ENCODE peak calls at places on chromosomes 5 and 9, in four cellular contexts. K is IMR-90, L is H1, V is mesenchymal stem cell. I is an unnamed sample.

GRCh38 chr9:70093944-70094343 is 50.3 kb downstream of the MAMDC2 start:
- DNase-seq in K (no peak), L (no peak), V (peak), I (no peak)

GRCh38 chr9:78235771-78236510 is at the start of gene CEP78:
- DNase-seq in V (peak), L (peak), K (peak), I (peak)

GRCh38 chr9:110179734-110180133 is 28.2 kb downstream of the C9orf152 start:
- DNase-seq in L (no peak), V (peak), K (peak), I (no peak)

GRCh38 chr9:35908484-35909125 is 685 bp upstream of the SPAAR start:
- DNase-seq in V (no peak), K (peak), L (no peak), I (peak)

GRCh38 chr5:32210151-32210550 is 36.0 kb upstream of the GOLPH3 start:
- DNase-seq in L (no peak), V (no peak), K (no peak), I (no peak)

GRCh38 chr9:124297553-124297905 is 39.8 kb downstream of the NEK6 start:
- DNase-seq in L (peak), K (peak), V (peak), I (peak)

GRCh38 chr5:170184007-170184687 is 48.6 kb upstream of the C5orf58 start:
- DNase-seq in L (peak), K (peak), V (peak), I (peak)

GRCh38 chr9:19470981-19471650 is 62.3 kb downstream of the ACER2 start:
- DNase-seq in L (no peak), V (no peak), K (peak), I (no peak)

GRCh38 chr5:172731286-172732073 is 39.5 kb downstream of the DUSP1 start:
- DNase-seq in V (no peak), K (no peak), L (no peak), I (peak)

GRCh38 chr5:57166250-57166649 is 7.6 kb upstream of the GPBP1 start:
- DNase-seq in L (no peak), K (no peak), V (peak), I (no peak)

GRCh38 chr9:123113185-123113584 is 79.7 kb downstream of the GPR21 start:
- DNase-seq in V (no peak), K (no peak), L (no peak), I (no peak)

GRCh38 chr5:73853091-73853490 is 227.1 kb downstream of the ARHGEF28 start:
- DNase-seq in K (peak), V (peak), L (no peak), I (peak)

GRCh38 chr5:59016925-59017324 is 434.1 kb downstream of the RAB3C start:
- DNase-seq in K (no peak), L (no peak), V (no peak), I (no peak)

GRCh38 chr9:93132287-93132927 is 1.6 kb downstream of the NINJ1 start:
- DNase-seq in V (peak), L (no peak), K (no peak), I (no peak)

GRCh38 chr9:72256912-72257311 is 107.7 kb downstream of the GDA start:
- DNase-seq in K (no peak), V (no peak), L (no peak), I (peak)

GRCh38 chr9:79089054-79089560 is 482.7 kb upstream of the TLE4 start:
- DNase-seq in K (no peak), L (no peak), V (no peak), I (no peak)

GRCh38 chr9:2560175-2560574 is 61.4 kb upstream of the VLDLR start:
- DNase-seq in K (no peak), L (no peak), V (no peak), I (no peak)

GRCh38 chr9:2557693-2558092 is 63.9 kb upstream of the VLDLR start:
- DNase-seq in K (no peak), L (no peak), V (no peak), I (no peak)

DNA sequence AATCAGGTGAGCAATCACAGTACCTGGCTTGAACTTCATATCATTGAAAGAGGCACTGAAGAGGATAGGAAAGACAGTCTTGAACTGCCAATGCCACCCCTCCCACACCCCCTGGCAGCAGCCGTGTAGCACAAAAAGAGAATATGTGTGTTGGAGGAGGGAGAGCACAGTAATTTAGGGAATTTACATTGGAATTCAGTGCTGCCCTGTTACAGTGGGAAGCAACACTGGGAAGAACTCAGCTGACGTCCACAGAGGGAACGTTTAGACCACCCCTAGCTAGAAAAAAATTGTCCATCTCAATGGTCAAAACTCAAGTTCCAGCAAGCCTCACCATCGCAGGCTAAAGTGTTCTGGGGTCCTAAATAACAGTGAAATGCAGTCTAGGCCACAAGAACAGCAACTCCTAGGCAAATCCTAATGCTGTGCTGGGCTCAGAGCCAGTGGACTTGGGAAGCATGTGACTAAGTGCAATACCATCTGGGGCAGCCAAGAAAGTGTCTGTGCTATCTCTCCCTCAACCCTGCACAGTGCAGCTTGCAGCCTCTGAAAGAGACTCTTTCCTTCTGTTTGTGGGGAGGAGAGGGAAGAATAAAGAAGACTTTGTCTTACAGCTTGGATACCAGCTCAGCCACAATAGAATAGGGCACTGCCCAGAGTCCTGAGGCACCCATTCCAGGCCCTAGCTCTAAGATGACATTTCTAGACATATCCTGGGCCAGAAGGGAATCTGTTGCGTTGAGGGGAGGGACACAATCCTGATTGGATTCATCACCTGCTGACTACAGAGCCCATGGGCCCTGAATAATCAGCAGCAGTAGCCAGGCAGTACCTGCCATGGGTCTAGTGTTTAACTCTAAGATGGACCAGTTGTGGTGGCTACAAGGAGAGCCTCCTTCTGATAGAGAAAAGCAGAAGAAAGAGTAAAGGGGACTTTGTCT is 62.1 kb upstream of the VLDLR start:
- DNase-seq in V (peak), L (no peak), K (peak), I (peak)
- H3K18ac ChIP-seq in V (no peak), L (no peak), K (peak), I (no peak)

DNA sequence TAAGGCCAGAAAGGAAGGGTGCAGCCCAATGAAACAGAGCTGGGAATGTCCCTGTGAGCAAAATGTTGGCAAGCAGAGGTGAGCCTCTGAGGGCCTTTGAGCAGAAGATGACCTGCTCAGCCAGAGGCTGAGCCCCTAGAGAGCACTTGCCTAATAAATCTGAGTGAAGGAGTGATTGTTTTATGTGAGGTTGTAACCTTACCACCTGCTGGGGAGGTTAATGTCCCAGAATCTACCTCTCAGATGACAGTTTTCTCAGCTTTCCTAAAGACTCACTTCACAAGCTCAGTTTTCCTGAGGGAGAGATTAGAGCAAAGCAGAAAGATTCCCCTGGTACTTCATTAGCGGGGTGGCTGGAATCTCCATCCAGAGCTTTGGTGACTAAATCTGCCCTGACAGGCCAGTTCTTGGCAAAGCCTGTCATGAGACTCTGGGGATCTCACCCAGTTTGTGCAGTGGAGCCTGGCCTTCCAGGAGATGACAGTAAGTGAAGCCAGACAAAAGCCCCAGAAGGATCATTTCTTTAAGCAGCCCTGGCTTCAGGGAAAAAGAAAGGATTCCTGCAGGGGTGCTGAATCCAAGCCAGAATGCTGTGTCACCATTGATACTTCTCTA is 48.7 kb upstream of the GALNT10 start:
- DNase-seq in V (no peak), K (no peak), L (no peak), I (peak)
- H3K18ac ChIP-seq in V (no peak), K (no peak), L (no peak), I (no peak)

GRCh38 chr9:21638104-21638503 is 156.0 kb upstream of the IFNE start:
- DNase-seq in L (no peak), K (no peak), V (no peak), I (no peak)
- H3K18ac ChIP-seq in L (no peak), K (no peak), V (no peak), I (no peak)

DNA sequence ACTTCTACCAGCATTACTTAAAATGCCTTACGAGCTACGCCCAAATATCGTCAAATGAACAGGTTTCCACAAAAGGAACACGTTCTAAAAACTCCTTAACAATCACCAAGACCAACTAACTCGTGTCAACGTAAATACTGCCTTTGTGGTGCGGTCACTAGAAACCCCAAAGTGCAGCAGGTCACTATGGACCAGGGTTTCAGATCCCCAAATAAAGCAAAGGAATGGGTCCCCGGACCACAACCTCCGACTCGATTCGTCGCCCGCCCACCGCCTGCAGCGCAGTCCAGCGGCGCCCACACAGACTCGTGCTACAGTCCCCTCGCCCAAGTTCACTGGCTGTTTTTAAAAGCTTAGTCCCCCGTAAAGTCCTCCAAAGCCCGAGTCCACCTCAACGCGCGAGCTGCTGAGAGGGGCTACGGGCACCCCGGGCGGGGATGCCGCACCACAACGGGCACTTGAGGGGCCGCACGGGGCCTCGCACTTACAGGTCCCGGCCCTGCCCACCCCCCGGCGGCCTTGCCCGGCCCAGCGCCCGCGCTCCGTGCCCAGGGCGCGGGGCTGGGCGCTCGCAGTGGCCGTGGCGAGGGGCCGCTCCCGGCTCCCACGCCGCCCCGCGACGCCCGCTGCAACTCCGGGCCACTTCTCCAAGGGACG is 1.1 kb downstream of the NFIB start:
- DNase-seq in K (no peak), L (peak), V (peak), I (peak)
- H3K18ac ChIP-seq in K (no peak), L (peak), V (peak), I (peak)

GRCh38 chr9:126783958-126784357 is 20.9 kb upstream of the ZBTB43 start:
- DNase-seq in K (no peak), L (no peak), V (no peak), I (no peak)

GRCh38 chr9:126777733-126778132 is 27.1 kb upstream of the ZBTB43 start:
- DNase-seq in K (no peak), V (no peak), L (peak), I (peak)

GRCh38 chr9:126781186-126781585 is 23.7 kb upstream of the ZBTB43 start:
- DNase-seq in K (no peak), L (no peak), V (no peak), I (no peak)

GRCh38 chr9:126784401-126784800 is 20.4 kb upstream of the ZBTB43 start:
- DNase-seq in K (no peak), V (no peak), L (no peak), I (no peak)

DNA sequence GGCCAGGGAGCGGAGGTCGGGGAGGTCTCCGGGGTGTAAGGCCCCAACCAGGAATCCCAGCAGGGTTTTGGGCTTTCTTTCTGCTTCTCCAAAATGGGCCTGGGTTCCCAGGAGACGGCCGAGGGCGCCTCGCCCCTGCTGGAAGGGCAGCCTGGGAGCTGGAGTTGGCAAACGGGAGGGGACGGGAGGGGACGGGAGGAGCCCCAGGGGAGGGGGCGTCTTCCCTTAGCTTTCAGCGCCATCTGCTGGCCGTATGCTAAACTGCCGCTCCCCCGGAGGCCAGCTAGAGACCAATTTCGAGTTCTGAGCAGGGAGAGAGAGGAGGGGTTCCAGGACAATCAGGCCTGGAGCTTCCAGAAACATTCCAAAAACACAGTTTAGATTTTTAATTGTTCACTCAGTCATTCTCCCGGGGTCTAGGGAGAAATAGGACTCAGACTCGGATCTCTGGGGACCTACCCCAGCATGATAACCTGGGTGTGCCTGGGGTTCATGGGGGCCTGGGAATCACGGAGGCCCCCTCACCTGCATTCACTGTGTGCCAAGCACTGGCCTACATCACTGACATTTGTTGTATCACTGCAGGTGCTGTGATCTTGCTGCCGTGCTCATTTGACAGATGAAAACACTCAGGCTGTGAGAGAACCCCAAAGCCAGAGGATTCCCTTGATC is 23.0 kb upstream of the ZBTB43 start:
- DNase-seq in V (peak), L (peak), K (peak), I (peak)
- H3K18ac ChIP-seq in V (no peak), L (no peak), K (no peak), I (no peak)

DNA sequence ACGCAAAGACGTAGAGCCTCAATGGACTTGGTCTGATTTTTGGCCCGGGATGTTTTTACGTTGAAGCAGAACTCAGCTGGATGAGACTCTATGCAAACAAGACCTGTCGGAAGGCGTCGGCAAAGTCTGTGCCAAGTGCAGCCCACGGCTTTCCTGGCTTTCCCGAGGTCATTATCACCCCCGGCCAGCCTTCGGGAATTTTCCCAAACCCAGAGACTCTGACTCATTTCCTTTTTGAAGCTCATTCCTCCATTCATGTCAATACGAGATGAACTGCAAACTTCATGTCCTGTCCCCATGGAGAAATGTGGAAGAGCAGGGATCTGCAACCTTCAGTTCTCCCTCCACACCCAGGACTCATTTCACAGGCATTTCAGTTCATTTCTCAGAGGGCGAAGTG is 95.3 kb downstream of the IRX2 start:
- DNase-seq in V (no peak), K (peak), L (no peak), I (peak)
- H3K18ac ChIP-seq in V (no peak), K (no peak), L (no peak), I (no peak)

I was measured in mesendoderm.